ENCODE peak calls at places on chromosomes 13 and 19, in seven cellular contexts. Z is left lung, A is lung, T is GM12865, M is neural progenitor cell, I is body of pancreas, B is astrocyte of the spinal cord. O is an unnamed sample.
A peak's percentile ranks its signal among the peaks of the same experiment; 100 is the strongest.

GRCh38 chr13:51764184-51765141 is 39.5 kb downstream of the DHRS12 start:
- DNase-seq in M (no peak), B (peak; percentile 74), Z (no peak), I (peak; percentile 92), A (no peak), T (peak; percentile 82), O (peak; percentile 55)

GRCh38 chr19:54230031-54230430 is 7.2 kb upstream of the LILRB3 start:
- DNase-seq in I (no peak), A (no peak), M (no peak), T (no peak), Z (no peak), B (no peak), O (no peak)

GRCh38 chr13:87792878-87793277 is 121.7 kb downstream of the SLITRK5 start:
- DNase-seq in T (no peak), A (no peak), I (no peak), Z (peak; percentile 40), M (peak; percentile 31), B (no peak), O (no peak)

GRCh38 chr13:26605845-26606244 is 48.4 kb downstream of the WASF3 start:
- DNase-seq in B (no peak), Z (no peak), I (no peak), T (peak; percentile 2), M (peak; percentile 43), A (no peak), O (no peak)

GRCh38 chr13:98365291-98365690 is 188.2 kb upstream of the RNF113B start:
- DNase-seq in I (no peak), A (no peak), T (no peak), B (no peak), M (no peak), Z (no peak), O (no peak)

GRCh38 chr13:59437902-59438301 is 725.8 kb downstream of the DIAPH3 start:
- DNase-seq in A (no peak), T (no peak), M (no peak), Z (no peak), I (no peak), B (no peak), O (no peak)

GRCh38 chr13:20360041-20360491 is 127.9 kb upstream of the GJB6 start:
- DNase-seq in M (no peak), I (peak; percentile 59), Z (no peak), B (peak; percentile 68), T (no peak), A (no peak), O (peak; percentile 46)

GRCh38 chr13:114328034-114328433 is 13.7 kb downstream of the CHAMP1 start:
- DNase-seq in Z (no peak), T (no peak), B (no peak), M (no peak), I (no peak), A (no peak), O (no peak)

GRCh38 chr13:40094056-40094455 is 438.6 kb downstream of the COG6 start:
- DNase-seq in M (no peak), B (no peak), I (no peak), T (no peak), A (no peak), Z (no peak), O (no peak)

GRCh38 chr19:10976200-10976892 is 15.5 kb downstream of the SMARCA4 start:
- DNase-seq in B (no peak), I (no peak), A (no peak), Z (no peak), T (no peak), M (no peak), O (no peak)

GRCh38 chr19:10981496-10981895 is 20.7 kb downstream of the SMARCA4 start:
- DNase-seq in T (no peak), M (no peak), Z (no peak), B (peak; percentile 40), I (no peak), A (no peak), O (no peak)

GRCh38 chr19:10984166-10984735 is 23.4 kb downstream of the SMARCA4 start:
- DNase-seq in I (no peak), Z (peak; percentile 68), A (no peak), B (no peak), M (no peak), T (no peak), O (no peak)

GRCh38 chr19:10977773-10978155 is 16.9 kb downstream of the SMARCA4 start:
- DNase-seq in I (no peak), T (no peak), B (no peak), A (no peak), M (no peak), Z (peak; percentile 28), O (no peak)

DNA sequence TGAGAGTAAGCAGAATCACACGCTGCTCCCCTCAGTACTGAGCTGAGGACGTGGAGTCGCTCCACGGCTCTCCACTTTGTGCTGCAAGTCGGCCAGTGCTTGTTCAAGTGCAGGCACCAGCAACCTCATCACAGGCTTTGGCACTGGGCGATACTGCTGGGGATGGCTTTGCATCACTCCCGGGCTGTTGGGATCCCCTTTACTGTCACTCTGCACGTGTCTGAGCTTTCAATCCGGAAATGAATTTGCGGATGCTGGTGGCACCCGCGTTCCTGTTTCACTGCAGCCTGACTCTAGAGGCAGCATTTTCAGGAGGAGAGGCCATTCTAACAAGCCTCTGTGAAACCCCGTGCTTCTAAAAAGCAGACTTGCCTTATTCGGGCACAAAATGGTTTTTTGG is 19.1 kb downstream of the SMARCA4 start:
- DNase-seq in A (no peak), B (no peak), Z (peak; percentile 28), I (peak; percentile 15), T (peak; percentile 33), M (no peak), O (no peak)
- TF ChIP-seq CTCF in A (no peak), B (no peak), Z (no peak), I (no peak), T (no peak), M (no peak), O (no peak)

GRCh38 chr19:15264061-15264932 is 32.0 kb upstream of the EPHX3 start:
- DNase-seq in I (peak; percentile 81), M (peak; percentile 90), B (peak; percentile 63), A (peak; percentile 72), T (peak; percentile 70), Z (peak; percentile 88), O (no peak)

GRCh38 chr19:15265849-15266248 is 33.6 kb upstream of the EPHX3 start:
- DNase-seq in Z (peak; percentile 87), T (no peak), I (peak; percentile 98), B (peak; percentile 99), A (peak; percentile 82), M (no peak), O (peak; percentile 95)

GRCh38 chr19:15263361-15263985 is 31.2 kb upstream of the EPHX3 start:
- DNase-seq in B (no peak), I (no peak), T (no peak), A (no peak), Z (peak; percentile 54), M (no peak), O (no peak)

GRCh38 chr19:15265214-15265613 is 33.0 kb upstream of the EPHX3 start:
- DNase-seq in I (no peak), A (no peak), B (no peak), M (no peak), Z (peak; percentile 47), T (no peak), O (no peak)

DNA sequence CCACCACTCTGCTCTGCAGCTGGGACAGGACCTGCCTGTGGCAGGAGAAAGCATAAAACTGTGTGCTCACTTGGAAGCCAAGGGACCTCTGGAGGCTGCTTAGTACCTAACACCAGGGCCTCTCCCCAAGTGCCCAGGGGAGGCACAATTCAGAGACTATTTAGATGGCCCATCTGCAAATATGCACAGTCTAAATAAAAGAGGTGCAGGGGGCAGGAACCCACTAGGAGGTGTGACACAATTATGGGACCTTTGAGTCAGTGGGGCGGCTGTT is 32.6 kb upstream of the EPHX3 start:
- DNase-seq in A (no peak), M (no peak), T (no peak), I (no peak), B (no peak), Z (no peak), O (no peak)
- H3K4me3 ChIP-seq in A (no peak overlapping the region), M (no peak overlapping the region), T (no peak overlapping the region), I (no peak overlapping the region), B (no peak overlapping the region), Z (no peak overlapping the region), O (no peak overlapping the region)

DNA sequence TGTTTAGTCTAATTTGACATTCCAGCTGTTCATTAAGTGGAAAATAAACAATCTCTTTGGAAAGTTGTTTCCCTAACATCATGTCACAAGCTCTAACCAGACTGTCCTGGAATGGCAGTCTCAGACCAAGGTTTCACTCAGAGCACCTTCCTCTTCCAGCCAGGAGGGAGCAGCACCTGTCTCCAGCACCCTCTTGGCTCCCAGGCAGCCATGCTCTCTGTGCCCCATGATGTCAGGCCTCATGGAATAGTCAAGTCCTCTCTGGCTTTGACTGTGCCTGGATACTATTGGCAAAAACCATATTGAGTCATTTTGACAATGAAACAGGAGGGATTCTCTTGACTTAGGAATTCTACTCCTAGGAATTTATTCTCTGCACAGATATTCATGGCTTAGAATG is 171.4 kb downstream of the OXGR1 start:
- DNase-seq in B (no peak), A (no peak), Z (no peak), T (peak; percentile 22), M (peak; percentile 50), I (peak; percentile 43), O (no peak)
- TF ChIP-seq CTCF in B (peak; percentile 29), A (no peak), Z (peak; percentile 25), T (peak; percentile 41), M (peak; percentile 56), I (peak; percentile 8), O (peak; percentile 42)

DNA sequence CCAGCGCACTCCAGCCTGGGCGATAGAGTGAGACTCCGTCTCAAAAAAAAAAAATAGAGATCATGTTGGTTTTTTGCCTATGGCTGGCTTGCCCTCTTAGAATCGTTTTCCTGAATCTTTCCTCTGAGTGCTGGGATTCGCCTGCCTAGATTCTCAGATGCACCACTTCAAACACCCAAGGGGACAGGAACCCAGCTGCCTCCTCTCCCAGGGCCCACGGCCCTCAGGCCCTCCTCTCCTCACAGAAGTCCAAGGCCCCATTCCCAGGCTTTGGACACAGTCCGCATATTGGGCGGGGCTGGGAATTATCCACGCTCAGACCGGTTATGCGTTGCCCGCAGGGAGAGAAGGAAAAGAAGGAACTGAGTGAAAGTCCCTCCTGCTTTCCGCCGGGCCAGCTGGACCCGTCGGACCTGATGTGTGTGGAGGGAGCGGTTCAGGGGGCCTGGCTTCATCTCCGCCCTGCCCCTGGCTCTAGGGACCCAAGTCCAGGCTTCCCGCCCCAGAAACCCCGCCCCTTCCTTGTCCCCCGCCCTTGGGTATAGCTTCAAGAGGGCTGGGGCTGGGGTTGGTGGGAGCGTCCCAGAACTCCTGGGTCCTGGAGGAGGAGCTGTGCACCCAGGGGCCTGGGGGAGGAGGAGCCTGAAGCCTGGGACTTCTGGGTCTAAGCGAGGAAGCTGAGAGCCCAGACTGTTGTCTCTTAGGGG is 5.8 kb downstream of the PPFIA3 start:
- DNase-seq in Z (no peak), A (no peak), B (no peak), I (no peak), M (peak; percentile 45), T (no peak), O (no peak)
- H3K4me3 ChIP-seq in Z (no peak overlapping the region), A (no peak overlapping the region), B (no peak overlapping the region), I (no peak overlapping the region), M (no peak overlapping the region), T (no peak overlapping the region), O (no peak overlapping the region)

DNA sequence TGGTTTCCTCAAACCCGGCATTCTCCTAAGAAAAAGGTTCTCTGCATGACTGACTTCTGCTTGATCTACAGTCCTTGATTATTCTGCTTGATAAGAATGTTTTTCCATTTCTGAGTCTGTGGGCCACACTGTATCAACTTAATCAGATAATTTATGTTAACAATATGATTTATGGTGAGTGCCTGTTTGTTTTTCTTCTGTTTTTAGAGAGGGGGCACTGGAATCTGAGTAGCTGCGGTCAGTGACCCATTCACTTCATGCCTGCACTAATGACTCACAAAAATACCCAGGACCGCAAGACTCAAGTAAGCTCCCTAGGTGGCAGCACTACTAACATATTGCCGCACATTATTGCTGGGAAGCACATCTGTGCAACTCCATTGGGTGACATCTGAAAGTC is 542.3 kb upstream of the ATXN8OS start:
- DNase-seq in T (peak; percentile 55), I (no peak), M (peak; percentile 56), B (peak; percentile 67), Z (no peak), A (no peak), O (peak; percentile 64)
- TF ChIP-seq CTCF in T (peak; percentile 38), I (no peak), M (peak; percentile 63), B (peak; percentile 44), Z (no peak), A (no peak), O (peak; percentile 49)